ENCODE peak calls at places on chromosome 2, in six cellular contexts. Q is left ventricle myocardium inferior, J is fibroblast of lung, Z is stomach, I is body of pancreas, V is ovary. L is an unnamed sample.
A peak's percentile ranks its signal among the peaks of the same experiment; 100 is the strongest.

GRCh38 chr2:226189061-226189460 is 610.6 kb downstream of the IRS1 start:
- DNase-seq in Q (no peak), Z (no peak), J (no peak), I (no peak), V (no peak), L (no peak)

GRCh38 chr2:38178556-38179419 is 102.8 kb upstream of the CYP1B1 start:
- DNase-seq in I (peak; percentile 69), Z (no peak), V (peak; percentile 43), Q (no peak), J (peak; percentile 91), L (peak; percentile 83)

GRCh38 chr2:163658556-163658955 is 77.3 kb downstream of the FIGN start:
- DNase-seq in Q (no peak), V (no peak), I (no peak), Z (no peak), J (peak; percentile 71), L (peak; percentile 58)

GRCh38 chr2:72012886-72013574 is 134.6 kb downstream of the CYP26B1 start:
- DNase-seq in Z (peak; percentile 17), I (no peak), V (no peak), J (peak; percentile 20), Q (no peak), L (no peak)

GRCh38 chr2:126886201-126886905 is 12.3 kb upstream of the TEX51 start:
- DNase-seq in V (peak; percentile 63), Q (peak; percentile 56), Z (no peak), J (peak; percentile 10), I (peak; percentile 70), L (peak; percentile 1)

GRCh38 chr2:122563781-122564180 is 808.3 kb downstream of the TSN start:
- DNase-seq in V (no peak), J (no peak), I (no peak), Q (no peak), Z (no peak), L (no peak)

GRCh38 chr2:49403722-49404507 is 249.6 kb upstream of the FSHR start:
- DNase-seq in I (no peak), Z (no peak), Q (no peak), J (no peak), V (no peak), L (no peak)

GRCh38 chr2:69138793-69139510 is 126.0 kb downstream of the ANTXR1 start:
- DNase-seq in J (peak; percentile 93), Q (no peak), V (peak; percentile 54), Z (no peak), I (peak; percentile 4), L (peak; percentile 93)

GRCh38 chr2:73870084-73870483 is 22.7 kb upstream of the ACTG2 start:
- DNase-seq in Z (peak; percentile 37), Q (peak; percentile 57), I (peak; percentile 29), V (peak; percentile 66), J (peak; percentile 97), L (peak; percentile 60)

GRCh38 chr2:55010915-55011314 is 39.3 kb downstream of the RTN4 start:
- DNase-seq in I (peak; percentile 70), Z (no peak), J (peak; percentile 29), Q (no peak), V (no peak), L (peak; percentile 47)

GRCh38 chr2:170332676-170333402 is 154.9 kb downstream of the MYO3B start:
- DNase-seq in Q (no peak), Z (no peak), I (no peak), J (no peak), V (no peak), L (no peak)

GRCh38 chr2:1591978-1592907 is 152.1 kb downstream of the PXDN start:
- DNase-seq in J (peak; percentile 88), V (peak; percentile 88), I (peak; percentile 46), Q (peak; percentile 72), Z (no peak), L (peak; percentile 45)

GRCh38 chr2:199692489-199692888 is 158.5 kb downstream of the FTCDNL1 start:
- DNase-seq in Q (no peak), V (no peak), Z (peak; percentile 42), I (peak; percentile 31), J (no peak), L (peak; percentile 15)

GRCh38 chr2:65390134-65390533 is 42.3 kb downstream of the SPRED2 start:
- DNase-seq in Q (no peak), Z (peak; percentile 66), I (no peak), V (no peak), J (no peak), L (no peak)

GRCh38 chr2:121368155-121368554 is 83.2 kb upstream of the TFCP2L1 start:
- DNase-seq in I (no peak), J (no peak), Z (no peak), Q (no peak), V (no peak), L (no peak)

GRCh38 chr2:98465456-98466201 is 21.0 kb downstream of the INPP4A start:
- DNase-seq in V (no peak), J (peak; percentile 78), Q (peak; percentile 81), Z (peak; percentile 75), I (peak; percentile 78), L (peak; percentile 79)

GRCh38 chr2:56741601-56742102 is 557.9 kb downstream of the CCDC85A start:
- DNase-seq in I (no peak), Q (peak; percentile 16), J (peak; percentile 97), Z (no peak), V (peak; percentile 24), L (peak; percentile 95)

GRCh38 chr2:54836477-54836876 is 113.0 kb downstream of the EML6 start:
- DNase-seq in Z (no peak), I (no peak), J (no peak), Q (no peak), V (no peak), L (no peak)

GRCh38 chr2:236205867-236206645 is 37.9 kb upstream of the GBX2 start:
- DNase-seq in I (no peak), Q (no peak), V (no peak), J (no peak), Z (no peak), L (no peak)

GRCh38 chr2:96687711-96688640 is 45.4 kb downstream of the FER1L5 start:
- DNase-seq in I (no peak), V (no peak), Z (no peak), J (no peak), Q (no peak), L (no peak)

DNA sequence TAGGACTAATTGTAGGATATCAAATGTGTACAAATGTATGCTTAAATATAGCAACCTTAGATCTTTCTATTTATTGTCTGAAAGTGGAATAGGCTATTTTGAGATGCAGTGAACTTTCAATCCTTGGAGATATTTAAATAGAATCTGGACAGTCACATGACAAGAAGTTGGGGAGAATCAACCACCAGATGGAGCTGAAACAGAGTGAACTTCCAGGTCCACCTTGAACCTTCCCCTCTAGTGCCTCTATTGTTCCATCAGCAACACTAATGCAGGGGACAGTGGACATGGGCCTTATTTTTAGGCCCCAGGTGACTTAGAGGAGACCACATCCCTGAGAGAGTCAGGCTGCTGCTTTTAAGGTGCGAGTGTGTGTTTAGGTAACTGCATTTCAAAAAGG is 37.0 kb upstream of the CRIM1 start:
- DNase-seq in V (no peak), Q (no peak), Z (no peak), J (no peak), I (no peak), L (peak; percentile 24)
- TF ChIP-seq CTCF in V (no peak), Q (peak; percentile 11), Z (no peak), J (peak; percentile 25), I (no peak), L (peak; percentile 6)

GRCh38 chr2:173090973-173091660 is 15.5 kb downstream of the MAP3K20 start:
- DNase-seq in Q (peak; percentile 23), V (peak; percentile 65), I (no peak), J (no peak), Z (no peak), L (peak; percentile 34)
- TF ChIP-seq CTCF in Q (peak; percentile 63), V (no peak), I (no peak), J (peak; percentile 53), Z (no peak), L (peak; percentile 27)

DNA sequence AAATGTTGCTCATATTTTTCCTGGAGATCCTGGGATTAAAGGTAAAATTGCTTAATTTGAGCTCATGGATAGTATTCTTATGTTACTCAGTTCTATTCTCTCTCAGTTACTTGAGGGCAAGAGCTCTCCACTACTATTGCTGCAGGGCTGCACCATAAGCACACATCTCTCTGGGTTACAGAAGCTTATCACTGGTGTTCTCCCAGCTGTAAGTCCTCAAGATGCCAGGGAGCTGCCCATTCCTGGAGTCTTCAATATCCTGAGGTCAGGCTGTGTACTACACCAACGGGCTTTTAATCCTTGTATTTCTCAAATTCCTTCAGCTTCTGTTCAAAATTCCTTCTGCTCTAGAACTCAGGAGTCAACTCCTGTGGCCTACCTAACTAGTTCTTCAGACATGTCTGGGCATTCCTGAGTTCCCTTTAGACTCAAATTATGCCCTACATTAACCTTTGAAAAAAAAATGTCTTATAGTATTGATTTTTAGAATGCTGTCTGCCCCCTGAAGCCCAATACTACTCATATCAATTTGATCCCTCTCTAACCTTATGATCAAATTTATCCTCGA is 17.7 kb upstream of the COBLL1 start:
- DNase-seq in I (no peak), Q (no peak), Z (no peak), V (no peak), J (no peak), L (no peak)
- TF ChIP-seq CTCF in I (no peak), Q (no peak), Z (no peak), V (no peak), J (no peak), L (no peak)

GRCh38 chr2:119592436-119592835 is 48.2 kb downstream of the CFAP221 start:
- DNase-seq in J (no peak), V (no peak), Z (no peak), Q (no peak), I (peak; percentile 16), L (no peak)
- TF ChIP-seq CTCF in J (no peak), V (no peak), Z (no peak), Q (peak; percentile 32), I (peak; percentile 35), L (no peak)

DNA sequence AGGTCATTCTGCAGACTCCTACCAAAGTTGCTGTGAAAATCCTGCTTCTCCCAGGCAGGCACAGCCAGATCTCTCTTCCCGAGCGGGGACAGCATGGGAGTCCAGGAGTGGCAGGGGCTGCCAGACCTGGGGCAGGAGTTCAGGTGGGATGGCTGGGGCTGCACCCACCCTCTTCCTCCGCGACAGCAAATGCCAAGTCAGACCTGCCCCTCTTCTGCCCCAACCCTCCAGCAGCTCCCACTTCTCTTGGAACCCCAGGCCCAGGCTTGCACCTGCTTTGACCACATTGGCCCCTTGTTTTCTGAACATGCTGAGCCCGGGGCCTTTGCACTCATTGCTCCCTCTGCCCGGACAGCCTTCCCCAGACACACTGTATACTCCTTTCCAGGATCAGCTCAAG is 288.2 kb upstream of the HS6ST1 start:
- DNase-seq in V (peak; percentile 6), I (no peak), J (no peak), Q (no peak), Z (no peak), L (no peak)
- TF ChIP-seq CTCF in V (no peak), I (no peak), J (no peak), Q (no peak), Z (no peak), L (no peak)

DNA sequence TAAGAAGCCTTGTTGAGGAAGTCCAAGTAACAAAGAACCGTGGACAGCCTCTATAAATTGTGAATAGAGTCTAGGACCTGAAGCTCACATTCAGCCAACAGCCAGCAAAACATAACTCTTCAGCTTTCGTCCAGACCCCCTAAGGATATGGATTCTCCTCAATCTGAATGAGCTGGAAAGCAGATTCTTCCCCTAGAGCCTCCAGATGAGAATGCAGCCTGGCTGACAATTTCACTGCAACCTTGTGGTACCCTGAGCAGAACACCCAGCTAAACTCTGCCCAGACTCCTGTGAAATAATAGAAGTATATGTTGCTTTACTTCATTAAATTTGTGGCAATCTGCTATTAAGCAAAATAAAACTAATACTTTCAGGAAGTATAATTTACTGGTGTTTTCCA is 483.5 kb upstream of the SLC8A1 start:
- DNase-seq in I (no peak), V (no peak), Z (no peak), J (no peak), Q (no peak), L (no peak)
- TF ChIP-seq CTCF in I (no peak), V (no peak), Z (no peak), J (no peak), Q (no peak), L (no peak)

GRCh38 chr2:25566094-25566493 is 107.3 kb downstream of the DTNB start:
- DNase-seq in Z (no peak), I (no peak), V (no peak), Q (no peak), J (no peak), L (no peak)
- TF ChIP-seq CTCF in Z (no peak), I (no peak), V (no peak), Q (no peak), J (no peak), L (no peak)

L was measured in MCF 10A.